ENCODE peak calls at places on chromosome 1, in seven cellular contexts. One of them, this sample, is unnamed.

GRCh38 chr1:161081519-161081918 is 7.8 kb downstream of the NECTIN4 start:
- DNase-seq in heart left ventricle: no peak
- DNase-seq in lower lobe of right lung: no peak
- DNase-seq in AG04450: no peak
- DNase-seq in hepatocyte: no peak
- DNase-seq in fibroblast of lung: no peak
- DNase-seq in fibroblast of villous mesenchyme: no peak
- DNase-seq in this sample: no peak

GRCh38 chr1:182507685-182508084 is 57.7 kb downstream of the RGSL1 start:
- DNase-seq in heart left ventricle: no peak
- DNase-seq in lower lobe of right lung: peak
- DNase-seq in AG04450: no peak
- DNase-seq in hepatocyte: peak
- DNase-seq in fibroblast of lung: no peak
- DNase-seq in fibroblast of villous mesenchyme: no peak
- DNase-seq in this sample: peak

GRCh38 chr1:209692745-209693504 is 11.7 kb upstream of the HSD11B1 start:
- DNase-seq in heart left ventricle: peak
- DNase-seq in lower lobe of right lung: peak
- DNase-seq in AG04450: peak
- DNase-seq in hepatocyte: peak
- DNase-seq in fibroblast of lung: peak
- DNase-seq in fibroblast of villous mesenchyme: peak
- DNase-seq in this sample: peak

GRCh38 chr1:67214420-67215174 is 48.3 kb downstream of the IL23R start:
- DNase-seq in heart left ventricle: no peak
- DNase-seq in lower lobe of right lung: no peak
- DNase-seq in AG04450: no peak
- DNase-seq in hepatocyte: peak
- DNase-seq in fibroblast of lung: peak
- DNase-seq in fibroblast of villous mesenchyme: peak
- DNase-seq in this sample: peak

GRCh38 chr1:71944006-71944405 is 338.3 kb downstream of the NEGR1 start:
- DNase-seq in heart left ventricle: no peak
- DNase-seq in lower lobe of right lung: no peak
- DNase-seq in AG04450: no peak
- DNase-seq in hepatocyte: peak
- DNase-seq in fibroblast of lung: no peak
- DNase-seq in fibroblast of villous mesenchyme: no peak
- DNase-seq in this sample: no peak

GRCh38 chr1:195606483-195606882 is 1001.8 kb downstream of the KCNT2 start:
- DNase-seq in heart left ventricle: no peak
- DNase-seq in lower lobe of right lung: no peak
- DNase-seq in AG04450: no peak
- DNase-seq in hepatocyte: no peak
- DNase-seq in fibroblast of lung: no peak
- DNase-seq in fibroblast of villous mesenchyme: no peak
- DNase-seq in this sample: no peak

GRCh38 chr1:175673236-175674150 is 69.9 kb downstream of the TNR start:
- DNase-seq in heart left ventricle: no peak
- DNase-seq in lower lobe of right lung: no peak
- DNase-seq in AG04450: no peak
- DNase-seq in hepatocyte: no peak
- DNase-seq in fibroblast of lung: no peak
- DNase-seq in fibroblast of villous mesenchyme: no peak
- DNase-seq in this sample: peak

GRCh38 chr1:160205242-160205973 is at the start of gene PEA15:
- DNase-seq in heart left ventricle: peak
- DNase-seq in lower lobe of right lung: peak
- DNase-seq in AG04450: no peak
- DNase-seq in hepatocyte: peak
- DNase-seq in fibroblast of lung: peak
- DNase-seq in fibroblast of villous mesenchyme: peak
- DNase-seq in this sample: peak

GRCh38 chr1:117820694-117821381 is 108.6 kb downstream of the GDAP2 start:
- DNase-seq in heart left ventricle: no peak
- DNase-seq in lower lobe of right lung: no peak
- DNase-seq in AG04450: no peak
- DNase-seq in hepatocyte: no peak
- DNase-seq in fibroblast of lung: peak
- DNase-seq in fibroblast of villous mesenchyme: peak
- DNase-seq in this sample: no peak

GRCh38 chr1:185412385-185413074 is 95.5 kb upstream of the IVNS1ABP start:
- DNase-seq in heart left ventricle: no peak
- DNase-seq in lower lobe of right lung: no peak
- DNase-seq in AG04450: no peak
- DNase-seq in hepatocyte: no peak
- DNase-seq in fibroblast of lung: no peak
- DNase-seq in fibroblast of villous mesenchyme: no peak
- DNase-seq in this sample: no peak

GRCh38 chr1:8689431-8690252 is 127.8 kb downstream of the RERE start:
- DNase-seq in heart left ventricle: no peak
- DNase-seq in lower lobe of right lung: no peak
- DNase-seq in AG04450: no peak
- DNase-seq in hepatocyte: no peak
- DNase-seq in fibroblast of lung: peak
- DNase-seq in fibroblast of villous mesenchyme: no peak
- DNase-seq in this sample: no peak

DNA sequence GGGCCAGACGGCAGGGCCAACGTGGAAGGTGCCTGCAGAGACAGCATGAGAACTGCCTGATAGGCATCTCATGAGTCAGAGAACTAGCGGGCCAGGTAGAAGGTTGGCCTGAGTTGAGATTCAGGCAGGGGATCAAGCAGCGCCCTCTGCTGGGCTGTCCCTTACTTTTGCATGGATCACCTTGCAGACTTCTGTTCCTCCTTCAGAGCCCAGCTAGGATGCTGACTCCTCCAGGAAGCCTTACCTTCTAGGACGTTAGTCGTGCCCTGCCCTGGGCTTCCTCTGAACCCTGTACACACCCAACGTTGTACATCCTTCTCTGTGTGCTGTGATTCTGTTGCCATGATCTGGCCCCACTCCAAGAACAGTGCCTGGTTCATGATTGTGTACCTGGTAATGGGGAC is 231.3 kb upstream of the VAMP3 start:
- DNase-seq in heart left ventricle: no peak
- DNase-seq in lower lobe of right lung: peak
- DNase-seq in AG04450: no peak
- DNase-seq in hepatocyte: peak
- DNase-seq in fibroblast of lung: no peak
- DNase-seq in fibroblast of villous mesenchyme: no peak
- DNase-seq in this sample: no peak
- TF ChIP-seq CTCF in heart left ventricle: peak
- TF ChIP-seq CTCF in lower lobe of right lung: peak
- TF ChIP-seq CTCF in AG04450: no peak
- TF ChIP-seq CTCF in hepatocyte: peak
- TF ChIP-seq CTCF in fibroblast of lung: peak
- TF ChIP-seq CTCF in fibroblast of villous mesenchyme: peak
- TF ChIP-seq CTCF in this sample: peak

DNA sequence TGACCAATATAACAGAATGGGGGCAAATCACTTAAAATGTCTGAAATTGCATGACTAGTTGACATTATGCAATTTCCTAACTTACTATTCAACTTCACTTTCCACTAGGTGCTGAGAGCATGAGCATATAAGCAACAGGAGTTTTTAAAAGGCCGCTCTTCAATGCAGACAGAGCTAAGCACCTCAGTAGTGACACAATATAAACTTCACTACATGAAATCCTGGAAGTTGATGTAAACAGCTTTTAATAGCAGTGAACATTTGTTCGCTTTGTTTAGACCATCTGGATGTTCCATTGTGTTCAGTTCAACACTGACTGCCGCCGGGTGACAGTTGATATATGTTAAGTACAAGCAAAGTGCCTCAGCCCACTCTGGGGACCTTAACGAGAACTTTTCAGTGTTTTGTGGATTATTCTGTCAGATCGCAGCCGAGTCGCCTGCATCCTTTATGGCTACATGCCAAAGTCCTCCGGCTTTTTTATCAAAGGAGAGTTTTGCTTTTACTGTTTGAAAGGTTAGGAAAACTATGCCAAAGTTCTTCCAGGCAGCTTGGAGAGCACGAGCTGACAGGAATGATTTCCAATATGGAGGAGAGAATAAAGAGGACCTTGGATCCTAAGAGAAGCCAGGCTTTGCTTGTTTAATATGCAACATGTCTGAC is 167.3 kb downstream of the ZNF281 start:
- DNase-seq in heart left ventricle: no peak
- DNase-seq in lower lobe of right lung: no peak
- DNase-seq in AG04450: no peak
- DNase-seq in hepatocyte: peak
- DNase-seq in fibroblast of lung: peak
- DNase-seq in fibroblast of villous mesenchyme: peak
- DNase-seq in this sample: peak
- H3K4me3 ChIP-seq in heart left ventricle: peak
- H3K4me3 ChIP-seq in lower lobe of right lung: peak
- H3K4me3 ChIP-seq in AG04450: peak
- H3K4me3 ChIP-seq in hepatocyte: no peak
- H3K4me3 ChIP-seq in fibroblast of lung: no peak
- H3K4me3 ChIP-seq in fibroblast of villous mesenchyme: peak
- H3K4me3 ChIP-seq in this sample: no peak

DNA sequence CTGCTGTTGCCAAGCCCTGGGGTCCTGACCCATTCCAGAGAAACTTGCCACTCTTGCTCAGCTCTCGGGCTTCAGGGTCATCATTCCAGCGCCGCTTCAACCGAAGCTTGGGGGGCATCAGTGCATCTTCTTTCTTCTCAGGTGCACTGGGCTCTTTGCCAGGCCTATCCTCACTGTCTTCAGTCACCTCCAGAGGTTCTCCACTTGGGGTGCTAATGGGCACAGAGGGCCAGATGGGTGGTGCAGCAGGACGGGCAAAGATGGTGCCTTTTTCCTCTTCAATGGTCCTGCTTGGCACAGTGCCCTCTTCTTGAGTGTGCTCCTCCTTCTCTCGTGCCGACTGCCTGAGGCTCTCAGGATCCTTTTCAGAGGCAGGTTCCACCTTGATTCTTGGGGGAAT is 13.3 kb downstream of the ETV3 start:
- DNase-seq in heart left ventricle: no peak
- DNase-seq in lower lobe of right lung: no peak
- DNase-seq in AG04450: no peak
- DNase-seq in hepatocyte: no peak
- DNase-seq in fibroblast of lung: no peak
- DNase-seq in fibroblast of villous mesenchyme: no peak
- DNase-seq in this sample: no peak
- TF ChIP-seq CTCF in heart left ventricle: no peak
- TF ChIP-seq CTCF in lower lobe of right lung: no peak
- TF ChIP-seq CTCF in AG04450: no peak
- TF ChIP-seq CTCF in hepatocyte: no peak
- TF ChIP-seq CTCF in fibroblast of lung: no peak
- TF ChIP-seq CTCF in fibroblast of villous mesenchyme: no peak
- TF ChIP-seq CTCF in this sample: peak

GRCh38 chr1:19687414-19687813 is 22.7 kb downstream of the HTR6 start:
- DNase-seq in heart left ventricle: no peak
- DNase-seq in lower lobe of right lung: no peak
- DNase-seq in AG04450: no peak
- DNase-seq in hepatocyte: no peak
- DNase-seq in fibroblast of lung: no peak
- DNase-seq in fibroblast of villous mesenchyme: no peak
- DNase-seq in this sample: no peak

GRCh38 chr1:19688041-19688842 is 23.6 kb downstream of the HTR6 start:
- DNase-seq in heart left ventricle: no peak
- DNase-seq in lower lobe of right lung: no peak
- DNase-seq in AG04450: no peak
- DNase-seq in hepatocyte: no peak
- DNase-seq in fibroblast of lung: no peak
- DNase-seq in fibroblast of villous mesenchyme: no peak
- DNase-seq in this sample: no peak

GRCh38 chr1:19689856-19690255 is 25.2 kb downstream of the HTR6 start:
- DNase-seq in heart left ventricle: no peak
- DNase-seq in lower lobe of right lung: no peak
- DNase-seq in AG04450: no peak
- DNase-seq in hepatocyte: no peak
- DNase-seq in fibroblast of lung: no peak
- DNase-seq in fibroblast of villous mesenchyme: no peak
- DNase-seq in this sample: no peak

GRCh38 chr1:19690342-19690741 is 25.7 kb downstream of the HTR6 start:
- DNase-seq in heart left ventricle: no peak
- DNase-seq in lower lobe of right lung: no peak
- DNase-seq in AG04450: no peak
- DNase-seq in hepatocyte: no peak
- DNase-seq in fibroblast of lung: no peak
- DNase-seq in fibroblast of villous mesenchyme: no peak
- DNase-seq in this sample: no peak

GRCh38 chr1:19689131-19689757 is 24.6 kb downstream of the HTR6 start:
- DNase-seq in heart left ventricle: no peak
- DNase-seq in lower lobe of right lung: no peak
- DNase-seq in AG04450: no peak
- DNase-seq in hepatocyte: no peak
- DNase-seq in fibroblast of lung: no peak
- DNase-seq in fibroblast of villous mesenchyme: no peak
- DNase-seq in this sample: no peak
- H3K4me3 ChIP-seq in heart left ventricle: no peak
- H3K4me3 ChIP-seq in lower lobe of right lung: no peak
- H3K4me3 ChIP-seq in AG04450: no peak
- H3K4me3 ChIP-seq in hepatocyte: no peak
- H3K4me3 ChIP-seq in fibroblast of lung: no peak
- H3K4me3 ChIP-seq in fibroblast of villous mesenchyme: no peak
- H3K4me3 ChIP-seq in this sample: no peak

GRCh38 chr1:35641233-35641866 is at the start of gene PSMB2:
- DNase-seq in heart left ventricle: peak
- DNase-seq in lower lobe of right lung: peak
- DNase-seq in AG04450: peak
- DNase-seq in hepatocyte: peak
- DNase-seq in fibroblast of lung: peak
- DNase-seq in fibroblast of villous mesenchyme: peak
- DNase-seq in this sample: peak
- TF ChIP-seq CTCF in heart left ventricle: peak
- TF ChIP-seq CTCF in lower lobe of right lung: no peak
- TF ChIP-seq CTCF in AG04450: no peak
- TF ChIP-seq CTCF in hepatocyte: no peak
- TF ChIP-seq CTCF in fibroblast of lung: no peak
- TF ChIP-seq CTCF in fibroblast of villous mesenchyme: no peak
- TF ChIP-seq CTCF in this sample: no peak

DNA sequence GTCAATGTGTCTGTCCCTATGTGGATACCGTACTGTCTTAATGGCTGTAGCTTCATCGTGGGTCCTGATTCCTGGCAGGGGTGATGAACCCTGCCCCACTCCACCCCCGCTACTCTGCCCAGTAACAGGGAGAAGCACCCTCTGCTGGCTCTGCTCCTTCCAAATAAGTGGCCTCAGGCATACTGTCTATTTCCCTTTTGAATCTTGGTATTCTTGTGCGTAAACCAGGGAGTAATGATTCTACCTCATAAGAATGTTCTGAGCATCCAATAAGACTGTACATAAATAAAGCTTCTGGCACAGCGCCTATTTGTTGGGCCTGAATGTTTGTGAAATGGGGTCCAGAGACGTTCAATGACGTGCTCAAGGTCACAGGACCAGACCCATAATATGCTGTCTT is 35.2 kb upstream of the CTPS1 start:
- DNase-seq in heart left ventricle: no peak
- DNase-seq in lower lobe of right lung: no peak
- DNase-seq in AG04450: peak
- DNase-seq in hepatocyte: no peak
- DNase-seq in fibroblast of lung: peak
- DNase-seq in fibroblast of villous mesenchyme: peak
- DNase-seq in this sample: peak
- H3K4me3 ChIP-seq in heart left ventricle: no peak
- H3K4me3 ChIP-seq in lower lobe of right lung: no peak
- H3K4me3 ChIP-seq in AG04450: no peak
- H3K4me3 ChIP-seq in hepatocyte: no peak
- H3K4me3 ChIP-seq in fibroblast of lung: no peak
- H3K4me3 ChIP-seq in fibroblast of villous mesenchyme: no peak
- H3K4me3 ChIP-seq in this sample: no peak

This sample was measured in fibroblast of pulmonary artery.